ENCODE peak calls at places on chromosomes 6 and 20, in ten cellular contexts. M is NCI-H774; B is T-cell; S is activated T-helper 1 cell treated with Interleukin-2 at 50 U/mL for 16 hours; X is stimulated activated CD4-positive, alpha-beta T cell treated with anti-CD3 and anti-CD28 coated beads, Interleukin-15, amount 100 ng/mL, for 1 hour; L is NCI-H1092 treated with DMSO at 0.1 percent for 48 hours; A is activated CD4-positive, CD25-positive, alpha-beta regulatory T cell; F is activated naive CD4-positive, alpha-beta T cell treated with anti-CD3 and anti-CD28 coated beads, Interleukin-2, amount 50 U/mL, for 16 hours; N is stimulated activated naive B cell treated with anti-CD40 and anti-IgM and Interleukin-4, amounts not matched to agents 10 μg/mL and 1 μg/mL and 100 μg/mL, for 72 hours; P is body of pancreas. W is an unnamed sample.

GRCh38 chr20:54194724-54195438 is 13.0 kb upstream of the PFDN4 start:
- DNase-seq in L (no peak), B (no peak), A (no peak), M (no peak), F (no peak), N (no peak), P (no peak), X (no peak), S (no peak), W (no peak)

GRCh38 chr20:23396961-23397620 is 24.2 kb downstream of the NAPB start:
- DNase-seq in X (no peak), L (peak), M (no peak), B (no peak), P (no peak), F (no peak), N (no peak), S (no peak), A (no peak), W (no peak)

GRCh38 chr20:63223826-63224207 is 7.9 kb upstream of the YTHDF1 start:
- DNase-seq in A (no peak), S (no peak), X (no peak), M (no peak), B (no peak), P (no peak), N (no peak), L (no peak), F (no peak), W (no peak)

GRCh38 chr6:36384095-36384494 is 3.4 kb downstream of the ETV7 start:
- DNase-seq in L (no peak), X (no peak), N (no peak), B (no peak), P (no peak), A (no peak), S (no peak), F (no peak), M (no peak), W (no peak)

GRCh38 chr20:49591217-49591865 is 23.4 kb upstream of the PTGIS start:
- DNase-seq in L (no peak), P (no peak), F (no peak), S (no peak), X (no peak), M (no peak), A (no peak), N (no peak), B (no peak), W (no peak)

GRCh38 chr6:158648682-158649131 is 1.1 kb upstream of the SYTL3 start:
- DNase-seq in A (no peak), L (no peak), S (no peak), P (no peak), N (no peak), F (peak), B (no peak), M (no peak), X (no peak), W (no peak)

GRCh38 chr20:33896509-33896908 is 85.4 kb downstream of the CHMP4B start:
- DNase-seq in N (no peak), S (no peak), F (no peak), P (peak), L (no peak), M (no peak), B (no peak), A (no peak), X (no peak), W (peak)

GRCh38 chr6:112909781-112910180 is 562.7 kb downstream of the RFPL4B start:
- DNase-seq in F (no peak), P (no peak), M (no peak), N (no peak), X (no peak), A (no peak), L (no peak), S (no peak), B (no peak), W (no peak)

GRCh38 chr6:86744048-86744447 is 193.3 kb upstream of the HTR1E start:
- DNase-seq in B (no peak), F (no peak), S (no peak), M (no peak), N (no peak), P (no peak), A (no peak), L (no peak), X (no peak), W (no peak)

GRCh38 chr20:48238326-48238725 is 453.0 kb upstream of the SULF2 start:
- DNase-seq in X (no peak), L (no peak), P (no peak), A (no peak), F (no peak), N (no peak), S (no peak), M (no peak), B (no peak), W (no peak)

GRCh38 chr6:164612731-164613130 is 696.7 kb downstream of the C6orf118 start:
- DNase-seq in A (no peak), M (no peak), F (no peak), P (no peak), B (no peak), N (no peak), X (no peak), S (no peak), L (no peak), W (no peak)

GRCh38 chr6:45610832-45611231 is 233.1 kb upstream of the SUPT3H start:
- DNase-seq in X (no peak), L (no peak), P (no peak), S (no peak), M (no peak), B (no peak), N (no peak), A (no peak), F (no peak), W (no peak)

GRCh38 chr6:79301290-79301689 is 66.8 kb upstream of the HMGN3 start:
- DNase-seq in L (no peak), N (no peak), A (no peak), F (no peak), P (no peak), S (no peak), X (no peak), B (no peak), M (no peak), W (no peak)

GRCh38 chr6:33314515-33314942 is 651 bp upstream of the TAPBP start:
- DNase-seq in B (peak), S (no peak), M (peak), N (peak), F (peak), X (peak), L (peak), P (peak), A (peak), W (peak)

GRCh38 chr6:149275621-149276020 is 41.9 kb upstream of the TAB2 start:
- DNase-seq in F (no peak), P (no peak), S (no peak), X (no peak), A (no peak), L (no peak), M (no peak), N (no peak), B (no peak), W (no peak)

GRCh38 chr6:67285770-67286495 is 1349.1 kb upstream of the ADGRB3 start:
- DNase-seq in L (no peak), S (no peak), P (no peak), A (no peak), M (no peak), F (no peak), N (no peak), X (no peak), B (no peak), W (no peak)

GRCh38 chr20:45052698-45053440 is 48.1 kb downstream of the KCNS1 start:
- DNase-seq in L (no peak), N (no peak), P (no peak), F (no peak), M (no peak), B (no peak), X (no peak), A (no peak), S (no peak), W (no peak)

GRCh38 chr20:10067305-10067704 is 32.5 kb downstream of the ANKEF1 start:
- DNase-seq in F (no peak), X (no peak), A (no peak), L (no peak), N (no peak), B (no peak), M (no peak), P (no peak), S (no peak), W (no peak)

GRCh38 chr20:17525650-17526049 is 5.5 kb downstream of the BFSP1 start:
- DNase-seq in X (no peak), A (no peak), M (no peak), N (no peak), B (no peak), S (no peak), P (peak), F (no peak), L (peak), W (no peak)

GRCh38 chr6:6497976-6498375 is 90.5 kb upstream of the LY86 start:
- DNase-seq in P (no peak), L (no peak), M (no peak), S (no peak), A (no peak), B (no peak), X (no peak), F (no peak), N (no peak), W (no peak)

GRCh38 chr20:39874049-39874893 is 814.8 kb downstream of the MAFB start:
- DNase-seq in X (no peak), B (no peak), F (no peak), A (no peak), L (peak), S (no peak), P (peak), M (peak), N (peak), W (peak)

GRCh38 chr6:97449437-97449966 is 166.5 kb upstream of the MMS22L start:
- DNase-seq in P (no peak), S (no peak), X (no peak), B (no peak), N (no peak), A (no peak), L (no peak), M (no peak), F (no peak), W (no peak)

GRCh38 chr20:33518071-33518470 is 28.2 kb downstream of the CBFA2T2 start:
- DNase-seq in F (no peak), B (no peak), N (no peak), X (no peak), P (no peak), L (no peak), M (no peak), A (no peak), S (no peak), W (no peak)

GRCh38 chr6:36873115-36873514 is 1.5 kb downstream of the PPIL1 start:
- DNase-seq in A (no peak), S (no peak), N (no peak), F (no peak), B (no peak), L (no peak), M (no peak), X (no peak), P (no peak), W (no peak)

GRCh38 chr20:49292010-49292409 is 14.2 kb upstream of the ZNFX1 start:
- DNase-seq in X (no peak), L (no peak), S (no peak), A (no peak), N (no peak), P (no peak), M (no peak), B (no peak), F (no peak), W (no peak)

W was measured in mesothelial cell of epicardium.